ENCODE peak calls at places on chromosomes 1 and 21, in four cellular contexts. One of them, this sample, is unnamed.
A peak's percentile ranks its signal among the peaks of the same experiment; 100 is the strongest.

GRCh38 chr1:230277201-230277771 is 148.8 kb downstream of the PGBD5 start:
- DNase-seq in mesenchymal stem cell: no peak
- DNase-seq in IMR-90: no peak
- DNase-seq in HCT116: no peak
- DNase-seq in this sample: no peak

GRCh38 chr1:189782280-189782679 is 695.4 kb downstream of the BRINP3 start:
- DNase-seq in mesenchymal stem cell: no peak
- DNase-seq in HCT116: no peak
- DNase-seq in IMR-90: no peak
- DNase-seq in this sample: no peak

GRCh38 chr1:113978863-113979702 is at the start of gene OLFML3:
- DNase-seq in HCT116: peak; percentile 66
- DNase-seq in IMR-90: peak; percentile 95
- DNase-seq in mesenchymal stem cell: peak; percentile 99
- DNase-seq in this sample: peak; percentile 86

GRCh38 chr1:101295212-101295611 is 58.4 kb downstream of the S1PR1 start:
- DNase-seq in mesenchymal stem cell: no peak
- DNase-seq in IMR-90: no peak
- DNase-seq in HCT116: no peak
- DNase-seq in this sample: no peak

GRCh38 chr1:114269539-114269938 is 115.9 kb upstream of the SYT6 start:
- DNase-seq in mesenchymal stem cell: no peak
- DNase-seq in HCT116: no peak
- DNase-seq in IMR-90: no peak
- DNase-seq in this sample: no peak

GRCh38 chr1:234987415-234988159 is 141.1 kb downstream of the TOMM20 start:
- DNase-seq in mesenchymal stem cell: peak; percentile 97
- DNase-seq in HCT116: no peak
- DNase-seq in IMR-90: peak; percentile 87
- DNase-seq in this sample: no peak

GRCh38 chr1:228842094-228842775 is 107.0 kb downstream of the RHOU start:
- DNase-seq in mesenchymal stem cell: peak; percentile 88
- DNase-seq in IMR-90: peak; percentile 90
- DNase-seq in HCT116: peak; percentile 42
- DNase-seq in this sample: no peak

GRCh38 chr1:98556521-98557158 is 104.9 kb upstream of the SNX7 start:
- DNase-seq in HCT116: peak; percentile 37
- DNase-seq in mesenchymal stem cell: peak; percentile 14
- DNase-seq in IMR-90: peak; percentile 22
- DNase-seq in this sample: peak; percentile 75

GRCh38 chr1:99680258-99680657 is 34.3 kb downstream of the PALMD start:
- DNase-seq in IMR-90: peak; percentile 43
- DNase-seq in mesenchymal stem cell: no peak
- DNase-seq in HCT116: no peak
- DNase-seq in this sample: no peak

GRCh38 chr21:32136546-32136945 is 142.3 kb downstream of the MIS18A start:
- DNase-seq in IMR-90: no peak
- DNase-seq in HCT116: no peak
- DNase-seq in mesenchymal stem cell: no peak
- DNase-seq in this sample: no peak

GRCh38 chr1:244273845-244274619 is 177.7 kb downstream of the ADSS2 start:
- DNase-seq in IMR-90: peak; percentile 100
- DNase-seq in mesenchymal stem cell: peak; percentile 94
- DNase-seq in HCT116: peak; percentile 42
- DNase-seq in this sample: no peak

GRCh38 chr1:193427524-193427923 is 241.1 kb upstream of the B3GALT2 start:
- DNase-seq in HCT116: no peak
- DNase-seq in IMR-90: no peak
- DNase-seq in mesenchymal stem cell: no peak
- DNase-seq in this sample: no peak

GRCh38 chr21:28518620-28519019 is 474.1 kb downstream of the LTN1 start:
- DNase-seq in IMR-90: peak; percentile 35
- DNase-seq in HCT116: no peak
- DNase-seq in mesenchymal stem cell: no peak
- DNase-seq in this sample: peak; percentile 42
- H2AFZ ChIP-seq in IMR-90: peak overlapping the region; percentile 12
- H2AFZ ChIP-seq in HCT116: no peak overlapping the region
- H2AFZ ChIP-seq in mesenchymal stem cell: no peak overlapping the region
- H2AFZ ChIP-seq in this sample: no peak overlapping the region

DNA sequence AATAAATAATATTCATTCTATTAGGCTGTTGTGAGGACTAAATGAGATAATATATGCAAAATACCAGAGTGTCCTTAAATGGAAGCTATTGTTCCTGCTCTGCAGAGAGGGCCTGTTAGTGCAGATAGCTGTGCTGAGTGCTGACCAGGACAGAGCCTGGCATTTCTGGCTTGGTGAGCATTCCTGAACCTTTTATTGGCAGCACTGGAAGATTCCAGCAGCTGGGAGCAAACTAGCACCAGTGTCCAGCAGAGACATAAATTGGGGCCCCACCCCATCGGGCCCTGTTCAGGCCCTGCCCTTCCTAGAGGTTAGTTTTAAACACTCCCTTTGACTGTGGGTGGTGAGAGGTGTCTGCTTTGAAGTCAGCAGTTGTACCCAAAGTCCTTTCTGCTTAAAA is 85.9 kb upstream of the GADD45A start:
- DNase-seq in HCT116: no peak
- DNase-seq in IMR-90: no peak
- DNase-seq in mesenchymal stem cell: no peak
- DNase-seq in this sample: no peak
- H2AFZ ChIP-seq in HCT116: peak overlapping the region; percentile 54
- H2AFZ ChIP-seq in IMR-90: no peak overlapping the region
- H2AFZ ChIP-seq in mesenchymal stem cell: no peak overlapping the region
- H2AFZ ChIP-seq in this sample: no peak overlapping the region

DNA sequence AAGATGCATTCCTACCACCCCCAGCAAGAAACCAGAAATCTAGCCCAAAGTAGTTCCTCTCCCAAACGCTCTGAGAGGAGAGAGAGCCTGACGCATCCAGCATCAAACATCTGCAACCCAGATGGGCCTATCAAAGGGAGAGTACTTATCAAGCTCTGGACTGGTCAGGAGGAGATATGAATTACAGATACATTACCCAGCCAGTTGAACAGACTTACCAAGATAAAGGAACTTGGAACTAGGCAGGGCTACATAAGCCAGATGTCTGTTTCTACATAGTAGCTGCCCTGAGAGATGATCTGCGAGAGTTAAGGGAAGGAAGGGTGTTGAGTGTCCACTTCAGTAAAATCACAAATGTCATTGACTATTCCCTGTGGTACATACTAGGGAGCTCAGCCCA is 138.4 kb downstream of the PAPPA2 start:
- DNase-seq in HCT116: no peak
- DNase-seq in mesenchymal stem cell: no peak
- DNase-seq in IMR-90: no peak
- DNase-seq in this sample: no peak
- H2AFZ ChIP-seq in HCT116: no peak overlapping the region
- H2AFZ ChIP-seq in mesenchymal stem cell: no peak overlapping the region
- H2AFZ ChIP-seq in IMR-90: no peak overlapping the region
- H2AFZ ChIP-seq in this sample: no peak overlapping the region

DNA sequence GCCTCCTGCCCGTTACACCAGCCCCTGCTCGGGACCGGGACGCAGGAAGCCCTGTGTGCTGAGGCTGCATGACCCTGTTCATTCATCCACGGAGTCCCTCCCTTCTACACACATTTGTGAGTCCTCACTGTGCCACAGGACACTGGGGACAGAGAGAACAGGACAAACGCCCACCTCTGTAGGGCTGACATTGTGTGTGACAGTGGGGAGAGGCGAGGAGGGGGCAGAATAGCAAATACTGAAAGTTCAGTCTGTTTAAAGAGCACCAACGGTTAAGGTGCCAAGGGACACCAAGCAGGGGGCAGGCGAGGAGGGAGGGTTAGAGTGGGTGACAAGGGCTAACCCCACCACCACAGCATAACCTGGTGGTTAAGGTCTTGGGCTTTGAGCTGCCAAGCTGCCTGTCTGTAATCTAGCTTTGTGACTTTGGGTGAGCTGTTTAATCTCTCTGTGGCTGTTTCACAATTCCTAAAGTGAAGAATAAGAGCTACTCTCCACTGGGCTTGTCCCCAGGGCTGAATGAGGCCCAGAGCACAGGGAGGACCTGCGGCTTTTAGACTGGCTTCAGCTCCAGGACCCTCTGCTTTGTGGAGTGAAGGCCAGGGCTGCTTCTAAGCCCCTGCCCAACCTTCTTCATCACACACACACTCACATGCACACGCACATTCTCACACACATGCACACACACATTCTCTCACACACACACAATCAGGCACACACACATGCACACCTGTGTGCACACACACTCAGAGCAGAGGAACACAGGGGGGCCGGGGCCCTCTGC is 101.8 kb upstream of the TARDBP start:
- DNase-seq in HCT116: no peak
- DNase-seq in mesenchymal stem cell: peak; percentile 18
- DNase-seq in IMR-90: no peak
- DNase-seq in this sample: no peak
- H2AFZ ChIP-seq in HCT116: no peak overlapping the region
- H2AFZ ChIP-seq in mesenchymal stem cell: no peak overlapping the region
- H2AFZ ChIP-seq in IMR-90: peak overlapping the region; percentile 10
- H2AFZ ChIP-seq in this sample: no peak overlapping the region

GRCh38 chr1:151939141-151939540 is 29.8 kb upstream of the THEM4 start:
- DNase-seq in mesenchymal stem cell: no peak
- DNase-seq in IMR-90: no peak
- DNase-seq in HCT116: no peak
- DNase-seq in this sample: no peak

GRCh38 chr1:151935154-151935553 is 25.8 kb upstream of the THEM4 start:
- DNase-seq in HCT116: no peak
- DNase-seq in IMR-90: peak; percentile 41
- DNase-seq in mesenchymal stem cell: peak; percentile 40
- DNase-seq in this sample: no peak

GRCh38 chr1:151936653-151937052 is 27.3 kb upstream of the THEM4 start:
- DNase-seq in HCT116: no peak
- DNase-seq in IMR-90: no peak
- DNase-seq in mesenchymal stem cell: no peak
- DNase-seq in this sample: no peak

GRCh38 chr1:151936203-151936602 is 26.9 kb upstream of the THEM4 start:
- DNase-seq in IMR-90: no peak
- DNase-seq in HCT116: no peak
- DNase-seq in mesenchymal stem cell: no peak
- DNase-seq in this sample: no peak

DNA sequence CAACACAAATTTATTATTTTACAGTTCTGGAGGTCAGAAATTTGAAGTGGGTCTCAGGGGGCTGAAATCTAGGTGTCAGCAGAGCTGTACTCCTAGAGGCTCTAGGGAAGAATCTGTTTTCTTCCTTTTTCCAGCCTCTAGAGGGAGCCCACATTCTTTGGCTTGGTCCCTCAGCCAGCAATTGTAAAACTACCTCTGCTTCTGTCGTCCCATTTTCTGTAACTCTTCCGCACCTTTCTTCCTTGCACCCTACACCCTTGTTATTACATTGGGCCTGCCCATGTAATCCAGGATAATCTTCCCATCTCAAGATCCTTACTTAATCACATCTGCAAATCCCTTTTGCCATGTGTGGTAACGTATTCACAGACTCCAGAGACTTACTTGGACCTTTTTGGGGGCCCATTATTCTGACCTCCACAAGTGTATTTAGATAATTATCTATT is 24.8 kb upstream of the THEM4 start:
- DNase-seq in mesenchymal stem cell: peak; percentile 75
- DNase-seq in HCT116: no peak
- DNase-seq in IMR-90: peak; percentile 60
- DNase-seq in this sample: peak; percentile 90
- H2AFZ ChIP-seq in mesenchymal stem cell: no peak overlapping the region
- H2AFZ ChIP-seq in HCT116: peak overlapping the region; percentile 69
- H2AFZ ChIP-seq in IMR-90: no peak overlapping the region
- H2AFZ ChIP-seq in this sample: peak overlapping the region; percentile 97

GRCh38 chr1:199056721-199057120 is 417.9 kb downstream of the PTPRC start:
- DNase-seq in HCT116: no peak
- DNase-seq in IMR-90: no peak
- DNase-seq in mesenchymal stem cell: no peak
- DNase-seq in this sample: no peak
- H2AFZ ChIP-seq in HCT116: no peak overlapping the region
- H2AFZ ChIP-seq in IMR-90: no peak overlapping the region
- H2AFZ ChIP-seq in mesenchymal stem cell: no peak overlapping the region
- H2AFZ ChIP-seq in this sample: no peak overlapping the region

GRCh38 chr21:14235101-14235500 is 19.1 kb downstream of the RBM11 start:
- DNase-seq in HCT116: no peak
- DNase-seq in IMR-90: no peak
- DNase-seq in mesenchymal stem cell: no peak
- DNase-seq in this sample: no peak
- H2AFZ ChIP-seq in HCT116: no peak overlapping the region
- H2AFZ ChIP-seq in IMR-90: no peak overlapping the region
- H2AFZ ChIP-seq in mesenchymal stem cell: no peak overlapping the region
- H2AFZ ChIP-seq in this sample: no peak overlapping the region

DNA sequence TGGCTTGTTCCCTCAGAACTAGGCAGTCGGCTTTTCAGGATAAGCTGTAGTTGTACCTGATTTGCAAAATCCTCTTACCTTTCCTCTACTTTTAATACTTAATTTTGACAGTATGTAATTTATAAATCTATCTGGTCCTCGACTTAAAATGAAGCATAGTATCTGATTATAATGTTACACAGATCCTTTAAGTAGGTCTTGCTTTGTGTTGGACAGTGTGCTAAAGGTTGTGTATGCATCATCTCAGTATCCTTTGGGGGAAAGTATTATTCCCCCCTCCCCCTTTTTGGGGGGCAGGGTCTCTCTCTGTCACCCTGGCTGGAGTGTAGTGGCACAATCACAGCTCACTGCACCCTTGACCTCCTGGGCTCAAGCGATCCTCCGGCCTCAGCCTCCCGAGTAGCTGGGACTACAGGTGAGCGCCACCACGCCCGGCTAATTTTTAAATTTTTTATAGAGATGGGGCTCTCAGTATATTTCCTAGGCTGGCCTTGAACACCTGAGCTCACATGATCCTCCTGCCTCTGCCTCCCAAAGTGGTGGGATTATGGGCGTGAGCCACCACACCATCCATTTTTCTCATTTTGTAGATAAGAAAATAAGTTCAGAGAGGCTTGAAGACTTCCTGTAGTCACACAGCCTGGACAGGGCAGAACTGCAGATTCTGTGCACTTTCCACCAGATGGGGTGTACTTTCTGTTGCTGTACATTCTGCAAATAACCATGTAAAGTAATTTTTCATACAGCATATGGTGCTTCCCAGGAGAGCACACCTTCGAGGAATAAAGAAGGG is 791 bp upstream of the STX6 start:
- DNase-seq in HCT116: no peak
- DNase-seq in IMR-90: no peak
- DNase-seq in mesenchymal stem cell: no peak
- DNase-seq in this sample: peak; percentile 49
- H2AFZ ChIP-seq in HCT116: peak overlapping the region; percentile 89
- H2AFZ ChIP-seq in IMR-90: peak overlapping the region; percentile 69
- H2AFZ ChIP-seq in mesenchymal stem cell: no peak overlapping the region
- H2AFZ ChIP-seq in this sample: peak overlapping the region; percentile 18

DNA sequence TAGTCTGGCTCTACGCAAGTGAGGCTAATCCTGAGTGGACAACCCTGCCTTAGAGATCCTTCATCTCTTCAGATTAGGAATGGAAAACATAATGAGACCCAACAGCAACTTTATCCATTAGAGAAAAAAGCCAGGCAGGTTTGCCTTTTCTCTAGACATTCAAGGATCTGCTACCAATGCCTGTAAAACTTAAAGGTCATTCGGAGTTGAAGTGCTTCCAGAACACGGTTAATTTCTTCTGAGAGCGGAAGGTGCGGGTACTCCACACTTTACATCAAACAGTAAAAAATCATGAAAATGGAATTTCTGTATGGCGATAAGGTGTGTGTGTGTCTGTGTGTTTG is 65.3 kb upstream of the PRKACB start:
- DNase-seq in HCT116: no peak
- DNase-seq in IMR-90: no peak
- DNase-seq in mesenchymal stem cell: no peak
- DNase-seq in this sample: no peak
- H2AFZ ChIP-seq in HCT116: peak overlapping the region; percentile 13
- H2AFZ ChIP-seq in IMR-90: peak overlapping the region; percentile 95
- H2AFZ ChIP-seq in mesenchymal stem cell: peak overlapping the region; percentile 92
- H2AFZ ChIP-seq in this sample: peak overlapping the region; percentile 97